ENCODE peak calls at places on chromosomes 1 and 21, in ten cellular contexts. One of them, this sample, is unnamed.

GRCh38 chr1:64941466-64942117 is 24.8 kb downstream of the JAK1 start:
- DNase-seq in fibroblast of lung: no peak
- DNase-seq in cardiac fibroblast: no peak
- DNase-seq in lung: no peak
- DNase-seq in endothelial cell: no peak
- DNase-seq in adrenal gland: no peak
- DNase-seq in epithelial cell of esophagus: no peak
- DNase-seq in GM20000: no peak
- DNase-seq in suprapubic skin: no peak
- DNase-seq in AG10803: no peak
- DNase-seq in this sample: no peak

GRCh38 chr21:44294391-44295162 is 5.3 kb upstream of the PFKL start:
- DNase-seq in fibroblast of lung: peak; percentile 53
- DNase-seq in cardiac fibroblast: peak; percentile 72
- DNase-seq in lung: no peak
- DNase-seq in endothelial cell: no peak
- DNase-seq in adrenal gland: peak; percentile 53
- DNase-seq in epithelial cell of esophagus: no peak
- DNase-seq in GM20000: no peak
- DNase-seq in suprapubic skin: no peak
- DNase-seq in AG10803: peak; percentile 22
- DNase-seq in this sample: no peak

GRCh38 chr1:204319462-204319861 is 40.3 kb downstream of the PLEKHA6 start:
- DNase-seq in fibroblast of lung: peak; percentile 75
- DNase-seq in cardiac fibroblast: peak; percentile 68
- DNase-seq in lung: no peak
- DNase-seq in endothelial cell: no peak
- DNase-seq in adrenal gland: no peak
- DNase-seq in epithelial cell of esophagus: peak; percentile 98
- DNase-seq in GM20000: no peak
- DNase-seq in suprapubic skin: no peak
- DNase-seq in AG10803: peak; percentile 90
- DNase-seq in this sample: no peak

GRCh38 chr1:44644806-44645205 is 29.5 kb downstream of the TMEM53 start:
- DNase-seq in fibroblast of lung: no peak
- DNase-seq in cardiac fibroblast: no peak
- DNase-seq in lung: no peak
- DNase-seq in endothelial cell: no peak
- DNase-seq in adrenal gland: peak; percentile 60
- DNase-seq in epithelial cell of esophagus: no peak
- DNase-seq in GM20000: no peak
- DNase-seq in suprapubic skin: no peak
- DNase-seq in AG10803: no peak
- DNase-seq in this sample: no peak

GRCh38 chr1:23984417-23985186 is 4.5 kb upstream of the SRSF10 start:
- DNase-seq in fibroblast of lung: peak; percentile 91
- DNase-seq in cardiac fibroblast: peak; percentile 88
- DNase-seq in lung: no peak
- DNase-seq in endothelial cell: no peak
- DNase-seq in adrenal gland: no peak
- DNase-seq in epithelial cell of esophagus: peak; percentile 67
- DNase-seq in GM20000: no peak
- DNase-seq in suprapubic skin: no peak
- DNase-seq in AG10803: peak; percentile 65
- DNase-seq in this sample: no peak

GRCh38 chr1:234758851-234759250 is 148.9 kb upstream of the IRF2BP2 start:
- DNase-seq in fibroblast of lung: peak; percentile 71
- DNase-seq in cardiac fibroblast: no peak
- DNase-seq in lung: no peak
- DNase-seq in endothelial cell: no peak
- DNase-seq in adrenal gland: no peak
- DNase-seq in epithelial cell of esophagus: no peak
- DNase-seq in GM20000: no peak
- DNase-seq in suprapubic skin: no peak
- DNase-seq in AG10803: no peak
- DNase-seq in this sample: no peak

GRCh38 chr1:31574749-31575372 is 1.5 kb upstream of the TINAGL1 start:
- DNase-seq in fibroblast of lung: no peak
- DNase-seq in cardiac fibroblast: no peak
- DNase-seq in lung: peak; percentile 17
- DNase-seq in endothelial cell: no peak
- DNase-seq in adrenal gland: no peak
- DNase-seq in epithelial cell of esophagus: peak; percentile 95
- DNase-seq in GM20000: no peak
- DNase-seq in suprapubic skin: no peak
- DNase-seq in AG10803: no peak
- DNase-seq in this sample: no peak

GRCh38 chr21:26366781-26367180 is 196.2 kb upstream of the APP start:
- DNase-seq in fibroblast of lung: no peak
- DNase-seq in cardiac fibroblast: no peak
- DNase-seq in lung: no peak
- DNase-seq in endothelial cell: no peak
- DNase-seq in adrenal gland: no peak
- DNase-seq in epithelial cell of esophagus: peak; percentile 76
- DNase-seq in GM20000: no peak
- DNase-seq in suprapubic skin: no peak
- DNase-seq in AG10803: peak; percentile 22
- DNase-seq in this sample: no peak

GRCh38 chr1:213539464-213539863 is 448.3 kb upstream of the PROX1 start:
- DNase-seq in fibroblast of lung: no peak
- DNase-seq in cardiac fibroblast: no peak
- DNase-seq in lung: no peak
- DNase-seq in endothelial cell: no peak
- DNase-seq in adrenal gland: no peak
- DNase-seq in epithelial cell of esophagus: no peak
- DNase-seq in GM20000: no peak
- DNase-seq in suprapubic skin: no peak
- DNase-seq in AG10803: no peak
- DNase-seq in this sample: no peak

GRCh38 chr21:42010507-42011493 is 640 bp upstream of the ZBTB21 start:
- DNase-seq in fibroblast of lung: no peak
- DNase-seq in cardiac fibroblast: peak; percentile 13
- DNase-seq in lung: peak; percentile 42
- DNase-seq in endothelial cell: peak; percentile 39
- DNase-seq in adrenal gland: peak; percentile 45
- DNase-seq in epithelial cell of esophagus: peak; percentile 24
- DNase-seq in GM20000: peak; percentile 44
- DNase-seq in suprapubic skin: peak; percentile 74
- DNase-seq in AG10803: peak; percentile 6
- DNase-seq in this sample: no peak

GRCh38 chr1:110239491-110240430 is 29.6 kb downstream of the KCNC4 start:
- DNase-seq in fibroblast of lung: no peak
- DNase-seq in cardiac fibroblast: peak; percentile 61
- DNase-seq in lung: no peak
- DNase-seq in endothelial cell: no peak
- DNase-seq in adrenal gland: no peak
- DNase-seq in epithelial cell of esophagus: no peak
- DNase-seq in GM20000: no peak
- DNase-seq in suprapubic skin: no peak
- DNase-seq in AG10803: peak; percentile 75
- DNase-seq in this sample: no peak

GRCh38 chr1:164673584-164674214 is 114.7 kb downstream of the PBX1 start:
- DNase-seq in fibroblast of lung: no peak
- DNase-seq in cardiac fibroblast: no peak
- DNase-seq in lung: no peak
- DNase-seq in endothelial cell: peak; percentile 70
- DNase-seq in adrenal gland: no peak
- DNase-seq in epithelial cell of esophagus: no peak
- DNase-seq in GM20000: no peak
- DNase-seq in suprapubic skin: no peak
- DNase-seq in AG10803: no peak
- DNase-seq in this sample: no peak

GRCh38 chr1:232511172-232511571 is 118.8 kb downstream of the SIPA1L2 start:
- DNase-seq in fibroblast of lung: peak; percentile 9
- DNase-seq in cardiac fibroblast: no peak
- DNase-seq in lung: no peak
- DNase-seq in endothelial cell: no peak
- DNase-seq in adrenal gland: no peak
- DNase-seq in epithelial cell of esophagus: peak; percentile 65
- DNase-seq in GM20000: no peak
- DNase-seq in suprapubic skin: no peak
- DNase-seq in AG10803: peak; percentile 34
- DNase-seq in this sample: no peak

GRCh38 chr1:232507571-232507970 is 122.4 kb downstream of the SIPA1L2 start:
- DNase-seq in fibroblast of lung: no peak
- DNase-seq in cardiac fibroblast: no peak
- DNase-seq in lung: no peak
- DNase-seq in endothelial cell: no peak
- DNase-seq in adrenal gland: no peak
- DNase-seq in epithelial cell of esophagus: no peak
- DNase-seq in GM20000: no peak
- DNase-seq in suprapubic skin: no peak
- DNase-seq in AG10803: no peak
- DNase-seq in this sample: no peak

GRCh38 chr1:232510367-232511110 is 119.4 kb downstream of the SIPA1L2 start:
- DNase-seq in fibroblast of lung: no peak
- DNase-seq in cardiac fibroblast: no peak
- DNase-seq in lung: no peak
- DNase-seq in endothelial cell: no peak
- DNase-seq in adrenal gland: no peak
- DNase-seq in epithelial cell of esophagus: peak; percentile 41
- DNase-seq in GM20000: no peak
- DNase-seq in suprapubic skin: no peak
- DNase-seq in AG10803: no peak
- DNase-seq in this sample: no peak

GRCh38 chr1:232509570-232509969 is 120.4 kb downstream of the SIPA1L2 start:
- DNase-seq in fibroblast of lung: peak; percentile 19
- DNase-seq in cardiac fibroblast: peak; percentile 51
- DNase-seq in lung: no peak
- DNase-seq in endothelial cell: no peak
- DNase-seq in adrenal gland: no peak
- DNase-seq in epithelial cell of esophagus: no peak
- DNase-seq in GM20000: no peak
- DNase-seq in suprapubic skin: no peak
- DNase-seq in AG10803: peak; percentile 8
- DNase-seq in this sample: no peak

DNA sequence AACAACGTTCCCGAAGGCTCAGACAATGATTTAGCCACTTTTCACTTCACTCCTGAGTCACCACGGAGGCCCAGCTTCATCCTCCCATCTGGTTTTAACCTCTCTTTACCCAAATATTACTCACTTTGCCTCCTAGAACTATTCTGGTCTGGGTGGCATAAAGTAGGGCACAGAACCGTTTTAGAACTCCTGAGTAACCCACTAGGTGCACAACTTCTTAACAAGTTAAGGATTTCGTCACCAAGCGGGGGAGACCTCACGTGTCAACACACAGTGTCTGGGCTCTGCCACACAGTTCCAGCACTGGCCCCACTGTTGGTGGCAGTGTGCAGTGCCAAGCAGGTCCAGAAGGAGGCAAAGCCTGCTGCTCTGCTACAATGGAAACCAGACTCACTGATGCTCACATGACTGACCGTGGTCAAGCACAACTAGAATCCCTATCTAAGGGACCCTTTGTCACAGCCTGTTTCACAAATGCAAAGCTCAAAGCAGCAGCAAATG is 121.7 kb downstream of the SIPA1L2 start:
- DNase-seq in fibroblast of lung: no peak
- DNase-seq in cardiac fibroblast: no peak
- DNase-seq in lung: no peak
- DNase-seq in endothelial cell: no peak
- DNase-seq in adrenal gland: no peak
- DNase-seq in epithelial cell of esophagus: no peak
- DNase-seq in GM20000: no peak
- DNase-seq in suprapubic skin: no peak
- DNase-seq in AG10803: no peak
- DNase-seq in this sample: no peak
- TF ChIP-seq CTCF in fibroblast of lung: no peak
- TF ChIP-seq CTCF in cardiac fibroblast: no peak
- TF ChIP-seq CTCF in lung: no peak
- TF ChIP-seq CTCF in endothelial cell: no peak
- TF ChIP-seq CTCF in adrenal gland: no peak
- TF ChIP-seq CTCF in epithelial cell of esophagus: no peak
- TF ChIP-seq CTCF in GM20000: no peak
- TF ChIP-seq CTCF in suprapubic skin: no peak
- TF ChIP-seq CTCF in AG10803: no peak
- TF ChIP-seq CTCF in this sample: peak; percentile 36

GRCh38 chr1:90114521-90115141 is 119.7 kb downstream of the ZNF326 start:
- DNase-seq in fibroblast of lung: peak; percentile 65
- DNase-seq in cardiac fibroblast: peak; percentile 65
- DNase-seq in lung: no peak
- DNase-seq in endothelial cell: peak; percentile 18
- DNase-seq in adrenal gland: no peak
- DNase-seq in epithelial cell of esophagus: peak; percentile 65
- DNase-seq in GM20000: peak; percentile 30
- DNase-seq in suprapubic skin: no peak
- DNase-seq in AG10803: peak; percentile 44
- DNase-seq in this sample: no peak
- TF ChIP-seq CTCF in fibroblast of lung: peak; percentile 67
- TF ChIP-seq CTCF in cardiac fibroblast: peak; percentile 67
- TF ChIP-seq CTCF in lung: peak; percentile 12
- TF ChIP-seq CTCF in endothelial cell: peak; percentile 53
- TF ChIP-seq CTCF in adrenal gland: peak; percentile 24
- TF ChIP-seq CTCF in epithelial cell of esophagus: peak; percentile 69
- TF ChIP-seq CTCF in GM20000: peak; percentile 34
- TF ChIP-seq CTCF in suprapubic skin: no peak
- TF ChIP-seq CTCF in AG10803: peak; percentile 75
- TF ChIP-seq CTCF in this sample: peak; percentile 89

GRCh38 chr21:45643021-45643980 is at the start of gene PCBP3:
- DNase-seq in fibroblast of lung: peak; percentile 97
- DNase-seq in cardiac fibroblast: peak; percentile 99
- DNase-seq in lung: peak; percentile 99
- DNase-seq in endothelial cell: peak; percentile 98
- DNase-seq in adrenal gland: peak; percentile 98
- DNase-seq in epithelial cell of esophagus: peak; percentile 46
- DNase-seq in GM20000: peak; percentile 96
- DNase-seq in suprapubic skin: peak; percentile 97
- DNase-seq in AG10803: peak; percentile 92
- DNase-seq in this sample: no peak
- TF ChIP-seq CTCF in fibroblast of lung: no peak
- TF ChIP-seq CTCF in cardiac fibroblast: no peak
- TF ChIP-seq CTCF in lung: no peak
- TF ChIP-seq CTCF in endothelial cell: no peak
- TF ChIP-seq CTCF in adrenal gland: no peak
- TF ChIP-seq CTCF in epithelial cell of esophagus: no peak
- TF ChIP-seq CTCF in GM20000: no peak
- TF ChIP-seq CTCF in suprapubic skin: no peak
- TF ChIP-seq CTCF in AG10803: no peak
- TF ChIP-seq CTCF in this sample: no peak

DNA sequence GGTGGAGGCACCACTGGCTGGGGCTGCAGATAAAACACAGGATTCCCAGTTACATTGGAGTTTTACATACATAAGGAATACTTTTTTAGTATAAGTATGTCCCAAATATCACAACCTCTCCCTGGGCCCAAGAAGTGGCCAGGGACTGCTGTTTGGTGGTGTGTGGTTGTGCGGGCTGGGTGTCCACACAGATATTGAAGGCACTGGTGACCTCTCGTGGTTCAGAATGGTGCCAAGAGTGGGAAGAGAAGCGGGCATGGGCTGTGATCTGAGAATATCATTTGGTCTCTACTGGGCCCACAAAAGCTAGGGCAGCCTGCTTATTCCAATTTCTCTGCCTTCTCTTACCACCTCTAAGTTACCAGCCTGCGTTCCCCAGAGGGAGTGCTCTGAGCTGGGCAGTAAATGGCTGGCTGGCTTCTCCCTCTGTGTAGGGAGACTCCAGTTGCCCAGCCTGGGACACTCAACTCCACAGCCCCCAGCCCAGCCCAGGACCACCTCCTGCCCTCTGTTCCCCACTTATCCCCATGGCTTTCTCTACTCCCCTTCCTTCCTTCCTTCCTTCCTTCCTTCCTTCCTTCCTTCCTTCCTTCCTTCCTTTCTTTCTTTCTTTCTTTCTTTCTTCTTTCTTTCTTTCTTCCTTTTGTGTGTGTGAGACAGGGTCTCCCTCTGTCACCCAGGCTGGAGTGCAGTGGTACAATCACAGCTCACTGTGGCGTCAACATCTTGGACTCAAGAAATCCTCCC is 42.8 kb upstream of the RD3 start:
- DNase-seq in fibroblast of lung: no peak
- DNase-seq in cardiac fibroblast: no peak
- DNase-seq in lung: no peak
- DNase-seq in endothelial cell: no peak
- DNase-seq in adrenal gland: no peak
- DNase-seq in epithelial cell of esophagus: no peak
- DNase-seq in GM20000: no peak
- DNase-seq in suprapubic skin: no peak
- DNase-seq in AG10803: no peak
- DNase-seq in this sample: no peak
- TF ChIP-seq CTCF in fibroblast of lung: no peak
- TF ChIP-seq CTCF in cardiac fibroblast: no peak
- TF ChIP-seq CTCF in lung: no peak
- TF ChIP-seq CTCF in endothelial cell: no peak
- TF ChIP-seq CTCF in adrenal gland: no peak
- TF ChIP-seq CTCF in epithelial cell of esophagus: no peak
- TF ChIP-seq CTCF in GM20000: no peak
- TF ChIP-seq CTCF in suprapubic skin: no peak
- TF ChIP-seq CTCF in AG10803: no peak
- TF ChIP-seq CTCF in this sample: no peak

This sample was measured in chondrocyte.